ENCODE peak calls at places on chromosomes 4 and X, in seven cellular contexts. F, D, R, W, T, I and P are unnamed samples.

GRCh38 chr4:184444215-184444952 is 30.0 kb downstream of the IRF2 start:
- DNase-seq in T (no peak), R (no peak), W (peak), D (no peak), I (no peak), F (no peak), P (no peak)

GRCh38 chr4:109631709-109632108 is 71.5 kb downstream of the CASP6 start:
- DNase-seq in I (no peak), T (peak), W (peak), D (no peak), F (peak), R (peak), P (no peak)

GRCh38 chr4:48654015-48654664 is 125.9 kb downstream of the FRYL start:
- DNase-seq in F (no peak), W (peak), D (no peak), I (no peak), R (no peak), T (peak), P (no peak)

GRCh38 chr4:88058295-88058694 is 50.9 kb downstream of the PKD2 start:
- DNase-seq in I (no peak), F (no peak), W (no peak), T (no peak), D (no peak), R (no peak), P (no peak)

GRCh38 chr4:163710158-163710557 is 215.7 kb downstream of the TMA16 start:
- DNase-seq in R (no peak), W (no peak), T (no peak), D (no peak), I (no peak), F (no peak), P (no peak)

GRCh38 chrX:49850028-49850427 is 20.9 kb downstream of the PAGE4 start:
- DNase-seq in I (no peak), W (no peak), T (no peak), D (peak), F (no peak), R (no peak), P (no peak)

GRCh38 chr4:110636677-110637407 is 14.0 kb upstream of the PITX2 start:
- DNase-seq in T (peak), W (no peak), I (no peak), R (no peak), D (no peak), F (no peak), P (no peak)

GRCh38 chrX:111041018-111041462 is 55.0 kb upstream of the PAK3 start:
- DNase-seq in R (no peak), D (no peak), F (peak), I (peak), T (peak), W (peak), P (no peak)

GRCh38 chrX:100296183-100296753 is 113.8 kb downstream of the PCDH19 start:
- DNase-seq in W (no peak), I (no peak), D (no peak), R (no peak), F (no peak), T (no peak), P (no peak)

GRCh38 chr4:177391287-177391686 is 51.0 kb downstream of the AGA start:
- DNase-seq in T (peak), I (no peak), R (no peak), W (no peak), D (no peak), F (no peak), P (no peak)

GRCh38 chrX:108610141-108610540 is 126.2 kb downstream of the IRS4 start:
- DNase-seq in D (no peak), T (no peak), R (no peak), W (peak), F (peak), I (no peak), P (no peak)

GRCh38 chr4:92825186-92825715 is 521.5 kb downstream of the GRID2 start:
- DNase-seq in W (no peak), D (no peak), R (no peak), I (no peak), F (no peak), T (no peak), P (no peak)

GRCh38 chr4:30838346-30838745 is 118.2 kb downstream of the PCDH7 start:
- DNase-seq in W (no peak), I (no peak), T (no peak), D (no peak), R (no peak), F (no peak), P (no peak)

GRCh38 chr4:64718091-64718490 is 308.8 kb upstream of the TECRL start:
- DNase-seq in F (no peak), W (peak), I (no peak), D (no peak), T (no peak), R (no peak), P (no peak)

GRCh38 chr4:111542056-111542455 is 603.2 kb upstream of the FAM241A start:
- DNase-seq in R (no peak), I (no peak), W (no peak), F (no peak), T (no peak), D (no peak), P (no peak)

GRCh38 chr4:113330200-113330599 is 280.7 kb downstream of the ANK2 start:
- DNase-seq in F (no peak), D (no peak), I (no peak), R (no peak), W (no peak), T (no peak), P (peak)

GRCh38 chrX:31931225-31931624 is 859.4 kb upstream of the FTHL17 start:
- DNase-seq in W (peak), R (no peak), F (no peak), I (no peak), D (no peak), T (peak), P (no peak)

GRCh38 chrX:43166874-43167273 is 388.9 kb upstream of the PPP1R2C start:
- DNase-seq in I (no peak), W (no peak), T (no peak), D (no peak), F (no peak), R (no peak), P (no peak)

GRCh38 chr4:121973791-121974190 is 21.9 kb upstream of the TRPC3 start:
- DNase-seq in D (no peak), T (no peak), R (no peak), W (no peak), F (no peak), I (no peak), P (no peak)

GRCh38 chr4:121980643-121981042 is 28.8 kb upstream of the TRPC3 start:
- DNase-seq in W (peak), I (no peak), F (no peak), D (no peak), T (no peak), R (no peak), P (no peak)

GRCh38 chr4:121978169-121978516 is 26.3 kb upstream of the TRPC3 start:
- DNase-seq in W (no peak), F (no peak), R (no peak), I (no peak), D (no peak), T (no peak), P (no peak)

DNA sequence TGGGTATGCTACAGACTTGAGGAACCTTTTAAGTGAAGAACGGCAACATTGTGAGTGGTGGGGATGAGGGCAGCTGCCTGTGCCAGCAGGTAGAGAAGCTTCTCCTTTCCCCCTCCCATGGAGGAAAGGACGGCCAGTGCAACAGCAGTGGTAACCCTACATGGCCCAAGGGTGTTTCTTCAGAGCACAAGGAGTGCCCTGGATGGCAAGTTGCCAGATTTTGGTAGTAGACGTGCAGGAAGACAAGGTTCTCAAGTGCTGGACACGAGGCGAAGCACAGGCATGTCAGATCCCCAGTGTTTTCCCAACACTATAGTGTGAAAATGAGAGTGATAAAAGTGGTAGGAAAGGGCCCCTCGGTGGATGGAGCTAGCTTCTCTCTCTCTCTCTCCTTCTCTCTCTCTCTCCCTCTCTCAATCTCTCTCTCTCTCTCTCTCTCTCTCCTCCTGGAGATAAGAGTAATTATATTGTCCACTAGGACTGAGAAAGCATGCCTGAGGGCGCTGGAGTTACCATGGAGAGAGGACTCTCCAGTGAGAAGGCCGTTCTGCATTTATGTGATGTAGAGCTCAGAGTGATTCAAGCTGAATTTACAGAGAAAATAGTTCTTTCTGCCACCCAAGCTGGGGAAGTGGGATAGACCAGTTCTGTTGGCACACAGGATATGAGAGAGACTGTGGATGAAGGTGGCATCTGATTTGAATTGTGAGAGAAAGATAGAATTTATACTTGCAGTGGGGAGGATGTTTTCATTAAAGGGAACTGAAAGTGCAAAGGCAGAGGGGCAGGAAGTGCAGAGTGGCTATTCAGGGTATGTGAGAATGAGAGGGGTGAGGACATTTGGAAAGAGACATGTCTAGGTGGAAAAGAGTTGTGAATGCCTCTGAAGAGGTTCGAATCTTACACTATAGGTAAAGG is 25.6 kb upstream of the TRPC3 start:
- DNase-seq in T (peak), D (peak), R (no peak), W (peak), F (no peak), I (no peak), P (no peak)
- TF ChIP-seq CTCF in T (no peak), D (no peak), R (no peak), W (no peak), F (no peak), I (no peak), P (no peak)

DNA sequence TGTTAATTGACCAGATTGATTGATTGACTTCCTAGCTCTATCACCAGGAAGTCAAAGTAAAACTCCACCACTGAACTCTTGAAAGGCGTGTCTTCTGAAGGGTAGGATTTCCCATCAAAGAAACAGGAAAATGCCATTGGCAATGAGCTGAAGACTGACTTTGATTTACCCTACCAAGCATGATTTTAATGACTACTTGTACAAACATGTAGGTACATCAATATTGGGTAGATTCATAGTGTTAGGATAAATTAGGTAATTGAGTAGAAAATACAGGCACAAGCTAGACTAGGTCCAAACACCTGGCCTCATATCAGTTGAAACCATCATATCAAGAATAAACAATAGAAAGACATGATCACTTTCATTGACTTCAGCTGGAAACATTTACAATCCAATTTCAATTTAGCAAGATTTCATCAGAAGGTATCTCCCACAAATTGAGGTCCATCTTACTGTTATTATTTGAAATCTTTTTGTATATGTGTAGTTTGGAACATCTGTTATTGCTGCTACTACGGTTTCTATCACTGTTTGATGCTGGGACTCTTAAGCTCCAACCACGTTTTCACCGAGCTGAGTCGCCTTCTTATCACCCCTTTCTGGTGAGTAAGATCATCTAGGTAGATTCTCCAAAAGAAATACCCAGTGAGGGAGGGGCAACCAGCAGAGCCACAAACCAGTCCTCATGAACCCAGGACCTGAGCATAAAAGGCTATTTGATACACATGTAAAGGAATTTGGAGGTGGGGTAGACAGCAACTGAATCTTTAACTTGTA is 53.4 kb upstream of the ATXN3L start:
- DNase-seq in F (no peak), W (peak), T (no peak), R (no peak), I (no peak), D (no peak), P (no peak)
- H3K4me3 ChIP-seq in F (no peak), W (no peak), T (no peak), R (no peak), I (no peak), D (no peak), P (no peak)

GRCh38 chrX:72540318-72540717 is 32.3 kb downstream of the HDAC8 start:
- DNase-seq in I (no peak), T (peak), R (no peak), F (no peak), W (peak), D (peak), P (no peak)
- TF ChIP-seq CTCF in I (peak), T (no peak), R (no peak), F (peak), W (peak), D (no peak), P (peak)

DNA sequence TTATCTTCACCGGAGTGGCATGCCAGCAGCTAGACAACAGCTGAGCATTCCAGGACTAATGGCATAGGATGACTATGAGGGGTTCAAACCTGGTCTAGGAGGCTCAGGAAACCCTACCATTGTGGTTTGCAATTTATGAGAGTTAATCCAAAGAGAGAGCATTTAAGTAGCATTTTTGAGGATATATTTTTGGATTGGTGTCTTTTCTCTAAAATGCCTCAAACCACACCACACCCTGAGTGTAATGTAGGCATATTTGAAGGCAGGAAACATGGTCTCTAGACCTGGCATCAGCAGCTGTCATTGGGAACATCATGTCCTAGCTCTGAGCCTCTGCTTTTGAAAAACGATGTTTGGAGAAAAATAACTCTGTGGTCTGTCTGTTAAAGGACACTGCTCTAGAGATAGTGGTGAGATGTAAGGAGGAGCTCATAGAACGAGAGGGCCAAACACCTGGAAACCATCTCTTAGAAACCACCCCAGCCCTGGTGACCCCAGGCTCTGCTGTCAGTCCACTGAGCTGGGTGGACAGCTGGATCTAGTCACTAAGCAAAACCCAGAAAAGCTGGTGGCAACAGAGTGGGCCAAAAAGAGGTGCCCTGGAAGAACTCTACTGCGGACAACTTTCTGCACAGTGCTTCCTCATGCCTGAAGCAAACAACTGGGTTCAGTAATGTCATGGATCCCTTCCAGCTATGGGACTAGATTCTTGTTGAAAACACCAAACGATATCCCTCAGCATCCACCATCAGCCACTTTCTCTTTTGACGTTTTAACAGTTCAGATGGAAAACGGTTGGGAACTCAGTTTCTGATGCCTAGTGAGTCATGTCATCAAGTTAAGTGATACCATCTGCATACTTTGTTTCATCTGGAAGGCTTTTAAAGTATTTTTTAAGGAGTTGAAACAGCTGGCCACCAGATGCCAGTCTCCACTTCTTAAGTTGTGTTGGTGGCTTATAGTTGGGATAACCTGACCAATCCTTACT is 100.2 kb upstream of the C1QTNF7 start:
- DNase-seq in D (no peak), I (no peak), T (peak), W (peak), F (no peak), R (no peak), P (no peak)
- H3K4me3 ChIP-seq in D (no peak), I (no peak), T (no peak), W (no peak), F (no peak), R (no peak), P (no peak)

DNA sequence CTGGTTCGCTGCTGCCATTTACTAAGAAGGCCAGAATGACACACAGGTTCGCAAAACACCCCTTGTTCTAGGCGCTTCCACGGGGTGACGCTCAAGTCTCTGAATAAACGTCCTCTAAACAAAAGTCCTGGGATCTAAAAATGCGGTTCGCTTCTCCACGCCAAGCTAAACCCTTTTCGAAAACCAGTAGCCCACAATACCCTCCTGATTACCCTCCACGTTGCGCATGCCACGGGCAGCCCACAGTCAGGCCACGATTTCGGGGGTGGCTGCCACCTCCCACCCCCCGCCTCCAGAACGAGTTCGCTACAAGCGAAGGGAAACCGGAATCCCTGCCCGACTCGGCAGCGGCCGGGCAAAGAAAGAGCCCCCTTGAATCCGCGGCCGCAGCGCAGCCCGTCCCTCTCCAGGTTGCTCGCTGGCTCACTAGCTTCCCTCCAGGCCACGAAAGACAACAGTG is 423 bp downstream of the RPL39 start:
- DNase-seq in W (peak), T (peak), I (peak), R (peak), F (peak), D (peak), P (peak)
- TF ChIP-seq CTCF in W (peak), T (no peak), I (no peak), R (no peak), F (no peak), D (no peak), P (peak)

GRCh38 chr4:15021301-15021700 is 19.0 kb downstream of the CPEB2 start:
- DNase-seq in R (no peak), D (no peak), W (no peak), T (no peak), F (no peak), I (no peak), P (no peak)
- H3K4me3 ChIP-seq in R (no peak), D (no peak), W (no peak), T (no peak), F (no peak), I (peak), P (no peak)

GRCh38 chrX:70219938-70220764 is 14.3 kb upstream of the AWAT1 start:
- DNase-seq in I (no peak), F (peak), W (peak), R (peak), D (no peak), T (peak), P (no peak)
- TF ChIP-seq CTCF in I (no peak), F (no peak), W (no peak), R (no peak), D (no peak), T (no peak), P (no peak)

GRCh38 chr4:187615972-187616371 is 379.6 kb upstream of the ZFP42 start:
- DNase-seq in R (no peak), I (no peak), F (no peak), T (no peak), W (no peak), D (no peak), P (no peak)

GRCh38 chr4:187617117-187617516 is 378.5 kb upstream of the ZFP42 start:
- DNase-seq in F (no peak), R (no peak), W (peak), D (no peak), I (no peak), T (peak), P (no peak)

GRCh38 chr4:187613089-187613839 is 382.3 kb upstream of the ZFP42 start:
- DNase-seq in I (no peak), D (no peak), T (no peak), R (no peak), W (no peak), F (no peak), P (no peak)

GRCh38 chr4:187619319-187619718 is 376.3 kb upstream of the ZFP42 start:
- DNase-seq in W (no peak), T (no peak), R (no peak), I (no peak), D (no peak), F (no peak), P (no peak)

GRCh38 chr4:187618701-187619278 is 376.8 kb upstream of the ZFP42 start:
- DNase-seq in T (peak), W (peak), R (no peak), I (no peak), D (no peak), F (no peak), P (no peak)
- H3K4me3 ChIP-seq in T (no peak), W (no peak), R (no peak), I (no peak), D (no peak), F (no peak), P (no peak)

GRCh38 chr4:172881645-172882044 is 287.0 kb upstream of the GALNT7 start:
- DNase-seq in T (no peak), D (no peak), I (no peak), R (no peak), W (no peak), F (no peak), P (no peak)
- TF ChIP-seq CTCF in T (no peak), D (no peak), I (no peak), R (no peak), W (no peak), F (no peak), P (no peak)